ENCODE peak calls at places on chromosomes 12 and 14, in five cellular contexts. T is posterior cingulate gyrus; N is occipital lobe; J is stimulated activated CD8-positive, alpha-beta memory T cell treated with anti-CD3 and anti-CD28 coated beads, Interleukin-15, amount 100 ng/mL, for 1 hour; Y is NCI-H2029 treated with DMSO at 0.1 percent for 48 hours. F is an unnamed sample.

GRCh38 chr12:49893753-49894752 is 9.6 kb downstream of the FAIM2 start:
- DNase-seq in J (no peak), N (no peak), T (no peak), Y (no peak), F (no peak)

GRCh38 chr12:45615268-45615667 is 114.2 kb upstream of the ARID2 start:
- DNase-seq in J (no peak), N (no peak), T (no peak), Y (peak), F (no peak)

GRCh38 chr12:26102954-26103353 is 21.9 kb downstream of the BHLHE41 start:
- DNase-seq in T (no peak), J (no peak), N (no peak), Y (no peak), F (no peak)

GRCh38 chr12:65827827-65828231 is 3.5 kb downstream of the HMGA2 start:
- DNase-seq in N (no peak), T (no peak), Y (no peak), J (no peak), F (no peak)

GRCh38 chr12:113823816-113824215 is 142.3 kb downstream of the RBM19 start:
- DNase-seq in Y (no peak), T (no peak), J (no peak), N (no peak), F (no peak)

GRCh38 chr12:68405292-68405900 is 73.2 kb upstream of the MDM1 start:
- DNase-seq in N (no peak), T (no peak), J (no peak), Y (peak), F (no peak)

GRCh38 chr12:121278450-121279375 is 17.8 kb downstream of the CAMKK2 start:
- DNase-seq in J (no peak), N (no peak), Y (no peak), T (peak), F (no peak)

GRCh38 chr14:68401855-68402254 is 391.0 kb downstream of the ZFP36L1 start:
- DNase-seq in N (no peak), T (no peak), J (no peak), Y (no peak), F (no peak)

GRCh38 chr12:26661399-26661798 is 171.6 kb downstream of the ITPR2 start:
- DNase-seq in T (no peak), J (no peak), Y (no peak), N (no peak), F (no peak)

GRCh38 chr12:22803725-22804124 is 178.8 kb downstream of the ETNK1 start:
- DNase-seq in Y (no peak), T (no peak), J (no peak), N (no peak), F (no peak)

GRCh38 chr12:110937104-110937641 is 16.8 kb upstream of the MYL2 start:
- DNase-seq in J (peak), Y (peak), T (peak), N (peak), F (no peak)